ENCODE peak calls at places on chromosomes 1 and 21, in five cellular contexts. O, J, F, Y and T are unnamed samples.

GRCh38 chr1:85583355-85584263 is 3.0 kb downstream of the CCN1 start:
- DNase-seq in F (no peak), O (no peak), J (no peak), Y (no peak), T (no peak)

GRCh38 chr1:41516168-41516961 is 31.9 kb upstream of the EDN2 start:
- DNase-seq in Y (peak; percentile 89), J (peak; percentile 55), O (peak; percentile 87), F (peak; percentile 90), T (no peak)

GRCh38 chr21:45126085-45126687 is 51.8 kb downstream of the ADARB1 start:
- DNase-seq in F (no peak), Y (no peak), O (no peak), J (no peak), T (no peak)

GRCh38 chr1:193183019-193183643 is 3.3 kb downstream of the B3GALT2 start:
- DNase-seq in Y (no peak), O (peak; percentile 76), F (no peak), J (no peak), T (no peak)

GRCh38 chr1:86636898-86637297 is 67.5 kb upstream of the SH3GLB1 start:
- DNase-seq in O (no peak), F (no peak), J (no peak), Y (no peak), T (peak; percentile 91)

GRCh38 chr1:44681905-44682900 is 7.7 kb downstream of the ARMH1 start:
- DNase-seq in Y (no peak), O (no peak), J (no peak), F (no peak), T (no peak)

GRCh38 chr1:116962976-116963639 is 38.5 kb upstream of the CD101 start:
- DNase-seq in J (no peak), F (no peak), Y (no peak), O (no peak), T (no peak)

GRCh38 chr1:63318255-63319068 is 3.9 kb upstream of the FOXD3 start:
- DNase-seq in O (peak; percentile 17), F (no peak), J (no peak), Y (no peak), T (no peak)

GRCh38 chr1:25571522-25571970 is 28.1 kb downstream of the LDLRAP1 start:
- DNase-seq in F (no peak), O (no peak), Y (no peak), J (no peak), T (no peak)

GRCh38 chr1:26696191-26696644 is 403 bp downstream of the ARID1A start:
- DNase-seq in O (no peak), Y (no peak), J (no peak), F (peak; percentile 31), T (no peak)

GRCh38 chr1:209723761-209724693 is 19.4 kb downstream of the HSD11B1 start:
- DNase-seq in O (no peak), J (no peak), Y (no peak), F (no peak), T (no peak)

GRCh38 chr1:31799196-31799894 is 16.5 kb downstream of the SPOCD1 start:
- DNase-seq in J (no peak), O (peak; percentile 21), Y (no peak), F (no peak), T (no peak)

GRCh38 chr1:10962483-10962882 is 50.0 kb upstream of the TARDBP start:
- DNase-seq in Y (no peak), J (no peak), F (no peak), O (no peak), T (no peak)

GRCh38 chr1:119968068-119968492 is 71.8 kb upstream of the ADAM30 start:
- DNase-seq in F (peak; percentile 43), J (no peak), Y (peak; percentile 27), O (peak; percentile 39), T (no peak)

GRCh38 chr21:43355196-43355924 is 71.6 kb downstream of the SIK1 start:
- DNase-seq in F (no peak), Y (no peak), O (no peak), J (no peak), T (no peak)

GRCh38 chr21:42439284-42440186 is 35.8 kb downstream of the UBASH3A start:
- DNase-seq in F (no peak), J (no peak), O (no peak), Y (no peak), T (no peak)

GRCh38 chr1:27574001-27574781 is 29.8 kb downstream of the AHDC1 start:
- DNase-seq in O (no peak), F (peak; percentile 43), J (no peak), Y (no peak), T (no peak)

GRCh38 chr1:156359973-156360372 is 9.0 kb upstream of the RHBG start:
- DNase-seq in Y (no peak), O (peak; percentile 26), J (no peak), F (no peak), T (no peak)

GRCh38 chr1:47935856-47936255 is 61.3 kb downstream of the TRABD2B start:
- DNase-seq in J (no peak), O (no peak), Y (no peak), F (no peak), T (no peak)

GRCh38 chr1:115069186-115069585 is 20.1 kb downstream of the TSPAN2 start:
- DNase-seq in F (peak; percentile 51), Y (no peak), J (peak; percentile 46), O (no peak), T (peak; percentile 64)

GRCh38 chr1:181056560-181056959 is 22.8 kb downstream of the MR1 start:
- DNase-seq in O (no peak), F (no peak), Y (no peak), J (no peak), T (no peak)

GRCh38 chr1:8376358-8376840 is 58.5 kb downstream of the SLC45A1 start:
- DNase-seq in O (no peak), F (peak; percentile 11), Y (no peak), J (no peak), T (no peak)

GRCh38 chr1:218537131-218537904 is 192.2 kb downstream of the TGFB2 start:
- DNase-seq in Y (no peak), O (peak; percentile 83), J (no peak), F (no peak), T (no peak)

GRCh38 chr1:143611159-143611558 is 360.6 kb downstream of the FAM72C start:
- DNase-seq in J (no peak), O (no peak), F (no peak), Y (no peak), T (no peak)

GRCh38 chr1:185581961-185582725 is 152.0 kb upstream of the HMCN1 start:
- DNase-seq in Y (no peak), O (no peak), J (no peak), F (no peak), T (no peak)

GRCh38 chr1:41019353-41019745 is 2.2 kb downstream of the SLFNL1 start:
- DNase-seq in J (no peak), Y (no peak), F (no peak), O (no peak), T (no peak)

GRCh38 chr1:11355594-11356467 is 82.8 kb downstream of the UBIAD1 start:
- DNase-seq in O (no peak), Y (no peak), F (no peak), J (no peak), T (no peak)

GRCh38 chr1:94656982-94657381 is 115.4 kb upstream of the F3 start:
- DNase-seq in F (no peak), O (no peak), J (no peak), Y (no peak), T (no peak)

GRCh38 chr1:94599090-94599813 is 57.7 kb upstream of the F3 start:
- DNase-seq in Y (no peak), J (no peak), O (peak; percentile 43), F (no peak), T (no peak)

GRCh38 chr1:16175610-16176553 is 20.0 kb upstream of the EPHA2 start:
- DNase-seq in Y (peak; percentile 86), J (peak; percentile 47), O (peak; percentile 94), F (peak; percentile 91), T (no peak)

GRCh38 chr1:16174261-16174871 is 18.5 kb upstream of the EPHA2 start:
- DNase-seq in J (no peak), F (no peak), O (no peak), Y (no peak), T (no peak)

GRCh38 chr1:16172964-16173446 is 17.1 kb upstream of the EPHA2 start:
- DNase-seq in J (no peak), Y (no peak), F (no peak), O (peak; percentile 51), T (no peak)

GRCh38 chr1:16173447-16174260 is 17.8 kb upstream of the EPHA2 start:
- DNase-seq in O (peak; percentile 63), J (peak; percentile 14), Y (no peak), F (no peak), T (peak; percentile 94)

GRCh38 chr1:16174886-16175598 is 19.2 kb upstream of the EPHA2 start:
- DNase-seq in Y (no peak), J (no peak), F (no peak), O (no peak), T (no peak)
- H3K27ac ChIP-seq in Y (peak overlapping the region; percentile 84), J (peak overlapping the region; percentile 94), F (peak overlapping the region; percentile 88), O (no peak overlapping the region), T (peak overlapping the region; percentile 98)

GRCh38 chr1:246591047-246591446 is 24.8 kb downstream of the CNST start:
- DNase-seq in O (no peak), J (no peak), Y (no peak), F (no peak), T (no peak)

GRCh38 chr1:246587032-246587431 is 20.8 kb downstream of the CNST start:
- DNase-seq in F (no peak), J (no peak), O (no peak), Y (no peak), T (no peak)

GRCh38 chr1:246587606-246588005 is 21.4 kb downstream of the CNST start:
- DNase-seq in J (no peak), O (peak; percentile 80), F (no peak), Y (no peak), T (no peak)

GRCh38 chr1:246591504-246591903 is 25.2 kb downstream of the CNST start:
- DNase-seq in O (no peak), J (no peak), Y (no peak), F (no peak), T (no peak)

DNA sequence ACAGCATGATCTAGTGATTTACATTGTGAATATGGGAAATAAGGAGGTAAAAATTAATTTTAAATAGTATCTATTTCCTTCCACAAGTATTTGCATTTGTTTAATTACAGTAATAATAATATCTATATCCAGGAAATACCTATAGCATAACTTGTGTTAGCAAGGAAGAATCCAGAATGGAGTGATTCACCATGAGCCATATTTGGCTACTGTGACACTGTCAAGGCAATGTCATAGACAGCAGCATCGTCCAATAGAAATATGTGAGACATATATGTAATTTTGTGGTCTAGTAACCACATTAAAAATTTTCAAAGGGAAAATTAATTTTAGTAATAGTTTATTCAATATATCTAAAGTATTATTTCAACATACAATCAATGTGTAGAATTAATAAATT is 22.1 kb downstream of the CNST start:
- DNase-seq in O (peak; percentile 63), Y (no peak), J (no peak), F (no peak), T (no peak)
- H3K27ac ChIP-seq in O (peak overlapping the region; percentile 83), Y (peak overlapping the region; percentile 8), J (peak overlapping the region; percentile 12), F (no peak overlapping the region), T (peak overlapping the region; percentile 78)

DNA sequence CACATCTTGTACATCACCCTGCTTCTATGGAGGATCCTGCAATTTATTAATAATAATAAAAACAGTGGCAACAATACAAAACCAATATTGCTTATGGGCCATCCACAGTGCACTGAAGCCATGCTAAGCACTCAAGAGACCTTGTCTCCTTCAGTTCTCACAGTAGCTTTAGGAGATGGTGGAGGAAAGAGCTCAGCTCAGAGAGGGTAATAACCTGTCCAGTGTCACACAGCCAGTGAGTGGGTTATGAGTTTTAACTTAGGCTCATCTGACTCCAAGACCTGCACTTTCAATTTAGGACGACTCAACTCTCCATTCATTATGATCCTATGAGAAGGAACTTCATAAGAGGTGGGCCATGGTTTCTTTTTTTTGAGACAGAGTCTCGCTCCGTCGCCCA is 347.6 kb upstream of the RUNX1 start:
- DNase-seq in F (no peak), Y (no peak), O (no peak), J (no peak), T (no peak)
- H3K27ac ChIP-seq in F (no peak overlapping the region), Y (no peak overlapping the region), O (no peak overlapping the region), J (no peak overlapping the region), T (no peak overlapping the region)

GRCh38 chr1:61141288-61142044 is 59.1 kb downstream of the NFIA start:
- DNase-seq in J (no peak), F (no peak), O (peak; percentile 64), Y (no peak), T (peak; percentile 94)
- H3K27ac ChIP-seq in J (peak overlapping the region; percentile 79), F (peak overlapping the region; percentile 11), O (no peak overlapping the region), Y (no peak overlapping the region), T (peak overlapping the region; percentile 94)